ENCODE peak calls at places on chromosomes 3 and 15, in nine cellular contexts. J, W, C, D, Y, L, S, R and Z are unnamed samples.

GRCh38 chr15:81001180-81002003 is 669 bp downstream of the TLNRD1 start:
- DNase-seq in J (peak), W (peak), C (no peak), D (peak), Y (peak), L (peak), S (peak), R (peak), Z (peak)

GRCh38 chr3:185210621-185211157 is 43.2 kb downstream of the EHHADH start:
- DNase-seq in J (no peak), W (no peak), C (no peak), D (no peak), Y (no peak), L (no peak), S (no peak), R (no peak), Z (no peak)

GRCh38 chr3:8506611-8507061 is 5.0 kb downstream of the LMCD1 start:
- DNase-seq in J (no peak), W (no peak), C (peak), D (no peak), Y (no peak), L (peak), S (no peak), R (no peak), Z (no peak)

GRCh38 chr3:108862865-108863798 is 40.5 kb downstream of the TRAT1 start:
- DNase-seq in J (peak), W (no peak), C (no peak), D (peak), Y (peak), L (peak), S (no peak), R (no peak), Z (no peak)

GRCh38 chr3:181756645-181757044 is 44.9 kb downstream of the SOX2 start:
- DNase-seq in J (no peak), W (no peak), C (no peak), D (no peak), Y (no peak), L (no peak), S (no peak), R (no peak), Z (no peak)

GRCh38 chr3:4052691-4053090 is 250.5 kb upstream of the SETMAR start:
- DNase-seq in J (no peak), W (no peak), C (no peak), D (no peak), Y (no peak), L (no peak), S (no peak), R (no peak), Z (no peak)

GRCh38 chr15:41866872-41867579 is 26.8 kb downstream of the SPTBN5 start:
- DNase-seq in J (no peak), W (no peak), C (no peak), D (no peak), Y (no peak), L (no peak), S (no peak), R (no peak), Z (no peak)

GRCh38 chr3:136266468-136266867 is 16.3 kb downstream of the PCCB start:
- DNase-seq in J (no peak), W (no peak), C (no peak), D (no peak), Y (peak), L (peak), S (no peak), R (no peak), Z (no peak)

GRCh38 chr15:74345051-74345450 is 22.4 kb downstream of the CYP11A1 start:
- DNase-seq in J (no peak), W (no peak), C (no peak), D (no peak), Y (no peak), L (peak), S (no peak), R (no peak), Z (no peak)

GRCh38 chr3:114590309-114591047 is 296.6 kb downstream of the TIGIT start:
- DNase-seq in J (no peak), W (no peak), C (no peak), D (no peak), Y (no peak), L (no peak), S (no peak), R (no peak), Z (no peak)

GRCh38 chr3:194380300-194380699 is 10.8 kb upstream of the LRRC15 start:
- DNase-seq in J (no peak), W (no peak), C (no peak), D (no peak), Y (no peak), L (no peak), S (peak), R (no peak), Z (no peak)

GRCh38 chr15:95928822-95929221 is 401.7 kb upstream of the NR2F2 start:
- DNase-seq in J (no peak), W (no peak), C (no peak), D (no peak), Y (no peak), L (no peak), S (no peak), R (no peak), Z (no peak)

GRCh38 chr15:89119489-89120478 is 31.5 kb downstream of the ABHD2 start:
- DNase-seq in J (no peak), W (no peak), C (peak), D (no peak), Y (no peak), L (no peak), S (no peak), R (no peak), Z (no peak)

GRCh38 chr3:13416002-13416793 is 3.9 kb downstream of the NUP210 start:
- DNase-seq in J (no peak), W (no peak), C (no peak), D (no peak), Y (no peak), L (no peak), S (no peak), R (peak), Z (no peak)

GRCh38 chr3:5022966-5023776 is 43.9 kb downstream of the BHLHE40 start:
- DNase-seq in J (no peak), W (no peak), C (peak), D (no peak), Y (no peak), L (peak), S (peak), R (no peak), Z (peak)

GRCh38 chr15:100995471-100996430 is 76.6 kb downstream of the LRRK1 start:
- DNase-seq in J (no peak), W (no peak), C (no peak), D (no peak), Y (no peak), L (no peak), S (no peak), R (no peak), Z (no peak)

GRCh38 chr15:99130314-99130713 is 25.4 kb downstream of the SYNM start:
- DNase-seq in J (no peak), W (no peak), C (no peak), D (no peak), Y (no peak), L (no peak), S (no peak), R (no peak), Z (no peak)

GRCh38 chr15:62566248-62566647 is 401.2 kb upstream of the C2CD4B start:
- DNase-seq in J (no peak), W (no peak), C (no peak), D (no peak), Y (no peak), L (no peak), S (no peak), R (no peak), Z (no peak)

GRCh38 chr3:71185733-71186455 is 397.6 kb downstream of the FOXP1 start:
- DNase-seq in J (no peak), W (no peak), C (no peak), D (no peak), Y (no peak), L (peak), S (no peak), R (no peak), Z (no peak)

GRCh38 chr3:48990636-48991421 is 788 bp downstream of the P4HTM start:
- DNase-seq in J (no peak), W (peak), C (no peak), D (no peak), Y (no peak), L (no peak), S (no peak), R (peak), Z (no peak)

GRCh38 chr3:109050591-109051167 is 67.3 kb downstream of the MORC1 start:
- DNase-seq in J (no peak), W (no peak), C (no peak), D (no peak), Y (peak), L (peak), S (no peak), R (peak), Z (no peak)

GRCh38 chr3:177448987-177449975 is 252.0 kb upstream of the TBL1XR1 start:
- DNase-seq in J (no peak), W (no peak), C (no peak), D (no peak), Y (peak), L (peak), S (no peak), R (no peak), Z (no peak)

GRCh38 chr3:158765518-158766205 is 33.4 kb upstream of the RARRES1 start:
- DNase-seq in J (no peak), W (no peak), C (no peak), D (no peak), Y (no peak), L (no peak), S (no peak), R (no peak), Z (no peak)

GRCh38 chr15:40114218-40114617 is 5.5 kb upstream of the BMF start:
- DNase-seq in J (no peak), W (no peak), C (no peak), D (no peak), Y (peak), L (no peak), S (no peak), R (no peak), Z (no peak)

GRCh38 chr3:19947549-19948071 is 713 bp downstream of the RAB5A start:
- DNase-seq in J (peak), W (peak), C (peak), D (peak), Y (peak), L (peak), S (peak), R (peak), Z (peak)

GRCh38 chr3:46946856-46947544 is 29.5 kb downstream of the CCDC12 start:
- DNase-seq in J (peak), W (peak), C (no peak), D (peak), Y (no peak), L (peak), S (no peak), R (no peak), Z (peak)

GRCh38 chr3:72155391-72156064 is 370.6 kb upstream of the PROK2 start:
- DNase-seq in J (no peak), W (peak), C (peak), D (no peak), Y (no peak), L (peak), S (peak), R (no peak), Z (peak)

GRCh38 chr3:141243295-141243707 is 11.7 kb downstream of the PXYLP1 start:
- DNase-seq in J (peak), W (no peak), C (no peak), D (peak), Y (no peak), L (peak), S (no peak), R (no peak), Z (no peak)

GRCh38 chr3:183766745-183767606 is 58.4 kb downstream of the MAP6D1 start:
- DNase-seq in J (peak), W (peak), C (no peak), D (peak), Y (peak), L (peak), S (no peak), R (peak), Z (peak)

GRCh38 chr15:39654308-39654707 is 73.4 kb downstream of the THBS1 start:
- DNase-seq in J (no peak), W (no peak), C (no peak), D (no peak), Y (no peak), L (no peak), S (no peak), R (no peak), Z (no peak)

GRCh38 chr3:62318365-62318751 is 55.0 kb downstream of the FEZF2 start:
- DNase-seq in J (no peak), W (no peak), C (no peak), D (no peak), Y (no peak), L (no peak), S (no peak), R (no peak), Z (no peak)